ENCODE peak calls at places on chromosomes 12 and 14, in five cellular contexts. T is astrocyte of the spinal cord; J is CD8-positive, alpha-beta T cell; Y is WERI-Rb-1; R is heart right ventricle. K is an unnamed sample.

GRCh38 chr14:105859717-105860614 is 333.6 kb downstream of the TMEM121 start:
- DNase-seq in Y (peak; percentile 1), R (no peak), T (no peak), J (peak; percentile 37), K (no peak)

GRCh38 chr12:56257491-56258067 is 605 bp downstream of the ANKRD52 start:
- DNase-seq in R (no peak), T (peak; percentile 39), Y (peak; percentile 69), J (no peak), K (no peak)

GRCh38 chr14:68144051-68144681 is 324.6 kb downstream of the RAD51B start:
- DNase-seq in J (no peak), T (peak; percentile 61), Y (no peak), R (peak; percentile 9), K (no peak)

GRCh38 chr12:57031789-57032188 is 15.5 kb upstream of the TAC3 start:
- DNase-seq in Y (no peak), R (no peak), T (no peak), J (no peak), K (no peak)

GRCh38 chr12:118685983-118686607 is 295.2 kb upstream of the SRRM4 start:
- DNase-seq in R (no peak), J (no peak), T (no peak), Y (no peak), K (no peak)

GRCh38 chr14:51534623-51535022 is 117.1 kb upstream of the FRMD6 start:
- DNase-seq in J (no peak), Y (no peak), T (no peak), R (peak; percentile 16), K (no peak)

GRCh38 chr14:59190372-59190771 is 1.9 kb downstream of the DAAM1 start:
- DNase-seq in R (peak; percentile 29), T (no peak), J (no peak), Y (peak; percentile 61), K (no peak)

GRCh38 chr14:35878272-35879140 is 52.4 kb downstream of the BRMS1L start:
- DNase-seq in J (no peak), T (peak; percentile 90), R (peak; percentile 41), Y (no peak), K (peak; percentile 56)

DNA sequence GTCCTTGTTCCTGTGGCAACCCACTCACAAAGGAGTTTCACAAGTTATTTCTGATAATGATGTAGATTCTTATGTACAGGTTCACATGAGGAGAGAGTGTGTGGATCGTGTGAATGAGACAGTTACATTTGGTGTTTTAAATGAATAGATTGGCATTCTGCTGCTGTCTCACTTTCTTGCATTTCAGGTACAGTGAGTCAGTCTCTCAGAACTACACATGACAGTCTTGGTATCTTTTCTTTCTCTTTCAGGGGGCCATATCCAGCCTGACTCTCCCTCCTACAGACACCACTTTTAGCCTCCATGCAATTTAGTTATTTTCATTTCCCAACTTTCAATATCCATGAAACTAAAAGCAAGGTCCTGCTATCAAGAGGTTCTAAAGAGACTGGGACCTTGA is 19.9 kb upstream of the TMTC2 start:
- DNase-seq in Y (no peak), J (no peak), R (no peak), T (no peak), K (no peak)
- H3K4me3 ChIP-seq in Y (no peak overlapping the region), J (no peak overlapping the region), R (no peak overlapping the region), T (no peak overlapping the region), K (no peak overlapping the region)

DNA sequence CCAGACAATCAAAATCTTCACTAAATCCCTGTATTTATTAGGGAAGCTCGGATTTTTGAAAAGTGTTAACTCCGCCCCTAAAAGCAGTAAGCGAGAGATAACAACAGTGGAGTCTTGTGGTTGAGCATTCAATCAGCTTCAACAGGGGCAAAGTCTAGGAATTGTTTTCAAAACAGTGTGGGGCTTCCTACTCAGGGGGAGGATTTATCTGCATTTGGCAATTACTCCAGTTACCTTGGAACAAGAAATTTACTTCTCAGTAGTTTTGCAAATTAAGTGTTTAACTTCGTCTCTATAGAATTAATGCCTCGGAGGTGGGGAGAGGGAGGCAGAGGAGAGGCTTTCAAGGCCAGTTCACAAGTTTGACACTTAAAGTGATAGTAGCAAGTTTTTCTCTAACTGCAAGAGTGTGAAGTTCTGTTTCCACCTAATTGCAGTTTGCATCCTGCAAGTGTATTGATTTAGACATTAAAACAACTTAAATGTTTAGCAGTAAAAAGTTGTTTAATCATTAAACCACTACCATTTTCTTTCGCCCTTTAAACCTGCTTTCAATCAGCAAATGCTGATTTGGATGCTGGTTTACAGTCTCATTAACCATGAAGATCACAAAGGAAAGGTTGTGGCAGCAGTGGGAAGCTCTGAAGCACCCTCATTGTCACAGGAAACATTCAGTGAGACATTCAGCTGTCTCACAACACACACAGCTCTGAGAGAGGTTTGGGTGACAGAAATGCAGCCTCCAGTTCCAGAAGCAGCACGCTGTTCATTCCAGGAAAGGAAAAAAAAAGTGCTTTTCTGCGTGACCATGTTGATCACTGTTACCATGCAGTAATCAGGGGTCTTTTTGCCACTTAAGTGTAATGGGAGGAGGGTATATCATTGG is 102.1 kb downstream of the HMGA2 start:
- DNase-seq in J (no peak), R (no peak), T (no peak), Y (no peak), K (no peak)
- H3K4me3 ChIP-seq in J (no peak overlapping the region), R (no peak overlapping the region), T (no peak overlapping the region), Y (no peak overlapping the region), K (no peak overlapping the region)

GRCh38 chr12:106815741-106816140 is 41.3 kb downstream of the RIC8B start:
- DNase-seq in J (no peak), T (no peak), R (no peak), Y (no peak), K (no peak)
- H3K4me3 ChIP-seq in J (no peak overlapping the region), T (no peak overlapping the region), R (no peak overlapping the region), Y (no peak overlapping the region), K (no peak overlapping the region)

GRCh38 chr12:83573676-83574075 is 887.0 kb downstream of the TMTC2 start:
- DNase-seq in Y (no peak), J (no peak), R (no peak), T (peak; percentile 69), K (no peak)
- H3K4me3 ChIP-seq in Y (no peak overlapping the region), J (no peak overlapping the region), R (no peak overlapping the region), T (no peak overlapping the region), K (no peak overlapping the region)

GRCh38 chr14:95519699-95520098 is 3.2 kb upstream of the SYNE3 start:
- DNase-seq in T (peak; percentile 81), J (peak; percentile 70), Y (no peak), R (peak; percentile 73), K (no peak)

GRCh38 chr14:95520346-95520745 is 3.9 kb upstream of the SYNE3 start:
- DNase-seq in R (no peak), J (no peak), Y (no peak), T (no peak), K (no peak)

GRCh38 chr14:95515523-95516517 is 630 bp downstream of the SYNE3 start:
- DNase-seq in T (no peak), Y (peak; percentile 81), J (peak; percentile 84), R (peak; percentile 77), K (no peak)

GRCh38 chr14:95516554-95517209 is at the start of gene SYNE3:
- DNase-seq in R (peak; percentile 55), J (peak; percentile 46), Y (no peak), T (no peak), K (no peak)

DNA sequence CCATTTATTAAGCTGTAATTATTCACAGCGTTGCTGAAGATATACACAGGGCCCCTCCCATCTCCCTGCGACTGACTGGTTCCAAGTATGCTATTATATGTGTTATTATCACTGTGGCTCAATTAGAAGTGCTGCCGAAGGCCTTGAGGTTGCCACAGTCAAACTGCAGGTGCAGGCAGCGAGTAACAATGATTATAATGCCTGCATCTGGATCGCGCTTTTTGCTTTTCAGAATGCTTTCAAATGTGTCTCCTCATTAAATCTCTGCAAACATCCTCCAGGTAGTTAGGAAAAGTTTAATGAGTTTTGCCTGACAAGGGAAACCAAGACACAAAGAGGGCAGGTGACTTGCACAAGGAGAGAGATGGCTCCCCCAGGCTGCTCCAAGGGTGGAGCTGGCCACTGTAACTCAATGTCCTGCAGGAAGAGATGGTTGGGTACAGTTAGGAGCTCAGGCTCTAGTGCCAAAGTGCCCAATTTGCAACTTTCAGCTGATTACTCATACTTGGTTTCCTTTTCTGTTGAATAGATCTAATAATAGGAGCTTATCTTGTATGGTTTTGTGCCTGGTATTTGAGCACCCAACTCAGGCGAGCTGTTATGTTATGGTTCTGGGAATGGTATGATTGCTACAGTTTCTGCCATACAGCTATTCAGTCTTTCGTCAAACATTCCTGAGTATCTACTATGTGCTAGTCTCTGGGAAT is 1.7 kb upstream of the SYNE3 start:
- DNase-seq in T (peak; percentile 33), R (no peak), Y (no peak), J (no peak), K (peak; percentile 51)
- H3K4me3 ChIP-seq in T (no peak overlapping the region), R (peak overlapping the region; percentile 5), Y (no peak overlapping the region), J (no peak overlapping the region), K (no peak overlapping the region)

GRCh38 chr14:104692261-104692938 is 3.0 kb downstream of the INF2 start:
- DNase-seq in T (no peak), J (no peak), R (no peak), Y (no peak), K (no peak)
- H3K4me3 ChIP-seq in T (no peak overlapping the region), J (no peak overlapping the region), R (peak overlapping the region; percentile 99), Y (no peak overlapping the region), K (no peak overlapping the region)

GRCh38 chr12:50220357-50221061 is 53.3 kb upstream of the CERS5 start:
- DNase-seq in R (no peak), T (peak; percentile 74), Y (no peak), J (no peak), K (no peak)

GRCh38 chr12:50218386-50218785 is 51.2 kb upstream of the CERS5 start:
- DNase-seq in R (no peak), Y (no peak), T (no peak), J (no peak), K (no peak)

GRCh38 chr12:50221228-50222008 is 54.2 kb upstream of the CERS5 start:
- DNase-seq in T (peak; percentile 91), Y (peak; percentile 16), J (no peak), R (no peak), K (no peak)

GRCh38 chr12:50217202-50217601 is 50.0 kb upstream of the CERS5 start:
- DNase-seq in J (no peak), T (no peak), Y (no peak), R (no peak), K (no peak)

DNA sequence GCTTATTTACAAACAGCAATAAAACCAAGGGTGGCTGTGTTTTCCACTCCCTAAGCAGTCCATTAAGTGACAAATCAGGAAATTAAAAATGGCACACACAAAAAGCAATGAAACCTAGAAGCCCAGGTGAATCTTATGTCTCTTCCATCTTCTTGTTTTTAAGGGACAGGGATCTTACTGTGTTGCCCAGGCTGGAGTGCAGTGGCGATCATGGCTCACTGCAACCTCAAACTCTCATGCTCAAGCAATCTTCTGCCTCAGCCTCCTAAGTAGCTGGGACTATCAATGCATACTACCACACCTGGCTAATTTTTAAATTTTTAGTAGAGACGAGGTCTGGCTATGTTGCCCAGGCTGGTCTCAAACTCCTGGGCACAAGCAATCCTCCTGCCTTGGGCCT is 52.4 kb upstream of the CERS5 start:
- DNase-seq in T (no peak), R (no peak), J (no peak), Y (no peak), K (no peak)
- H3K4me3 ChIP-seq in T (peak overlapping the region; percentile 64), R (peak overlapping the region; percentile 58), J (no peak overlapping the region), Y (no peak overlapping the region), K (peak overlapping the region; percentile 96)

GRCh38 chr12:108689314-108690190 is 41.8 kb downstream of the CORO1C start:
- DNase-seq in Y (no peak), T (peak; percentile 70), J (peak; percentile 28), R (peak; percentile 73), K (no peak)
- H3K4me3 ChIP-seq in Y (no peak overlapping the region), T (no peak overlapping the region), J (no peak overlapping the region), R (peak overlapping the region; percentile 8), K (no peak overlapping the region)